ENCODE peak calls at places on chromosomes 5 and 9, in seven cellular contexts. L is pancreas, Q is astrocyte of the spinal cord, W is astrocyte, E is tibial artery, A is psoas muscle, G is breast epithelium. J is an unnamed sample.

GRCh38 chr9:15401266-15401665 is 21.4 kb upstream of the SNAPC3 start:
- DNase-seq in W (no peak), E (no peak), Q (peak), L (no peak), G (no peak), A (no peak), J (no peak)

GRCh38 chr5:171619196-171619595 is 166.4 kb upstream of the SMIM23 start:
- DNase-seq in L (no peak), A (no peak), W (no peak), E (no peak), G (no peak), Q (no peak), J (no peak)

GRCh38 chr5:127228540-127229184 is 61.9 kb upstream of the MEGF10 start:
- DNase-seq in A (no peak), G (no peak), E (no peak), Q (no peak), L (no peak), W (no peak), J (no peak)

GRCh38 chr9:81613002-81613750 is 76.2 kb downstream of the TLE1 start:
- DNase-seq in W (no peak), L (no peak), Q (peak), G (no peak), E (peak), A (peak), J (no peak)

GRCh38 chr9:37625262-37626147 is 25.2 kb upstream of the FRMPD1 start:
- DNase-seq in A (no peak), G (no peak), E (no peak), L (no peak), Q (no peak), W (no peak), J (no peak)

GRCh38 chr9:135612981-135613910 is 26.1 kb downstream of the GLT6D1 start:
- DNase-seq in L (no peak), G (peak), W (no peak), A (no peak), E (no peak), Q (no peak), J (no peak)

GRCh38 chr5:74063346-74063745 is 437.4 kb downstream of the ARHGEF28 start:
- DNase-seq in L (no peak), G (no peak), W (peak), A (no peak), E (no peak), Q (no peak), J (no peak)

GRCh38 chr9:68714416-68715180 is 9.6 kb downstream of the PIP5K1B start:
- DNase-seq in A (no peak), E (no peak), G (no peak), Q (no peak), W (no peak), L (no peak), J (no peak)

GRCh38 chr5:55925181-55925580 is 69.6 kb downstream of the IL6ST start:
- DNase-seq in W (no peak), G (no peak), E (no peak), Q (no peak), L (no peak), A (no peak), J (no peak)

GRCh38 chr9:97767891-97768290 is 70.8 kb upstream of the XPA start:
- DNase-seq in Q (no peak), L (no peak), W (no peak), G (no peak), A (no peak), E (no peak), J (no peak)

GRCh38 chr5:179413711-179414458 is 68.6 kb upstream of the ADAMTS2 start:
- DNase-seq in A (no peak), E (no peak), Q (no peak), G (no peak), L (no peak), W (no peak), J (no peak)

GRCh38 chr9:88651682-88652633 is 117.0 kb downstream of the NXNL2 start:
- DNase-seq in Q (peak), A (peak), L (peak), W (peak), E (peak), G (peak), J (no peak)

GRCh38 chr9:128231638-128232568 is 28.7 kb downstream of the DNM1 start:
- DNase-seq in L (no peak), G (no peak), Q (no peak), W (no peak), E (peak), A (peak), J (no peak)

GRCh38 chr5:114101153-114101552 is 260.7 kb upstream of the KCNN2 start:
- DNase-seq in Q (peak), A (no peak), L (peak), E (no peak), G (no peak), W (peak), J (peak)

GRCh38 chr5:59786271-59786805 is 107.2 kb downstream of the PDE4D start:
- DNase-seq in L (no peak), G (peak), E (no peak), W (peak), Q (peak), A (no peak), J (peak)

GRCh38 chr5:40962207-40962955 is 53.1 kb downstream of the C7 start:
- DNase-seq in W (no peak), E (no peak), L (no peak), Q (peak), A (no peak), G (no peak), J (no peak)

GRCh38 chr9:33778700-33779351 is 16.5 kb upstream of the PRSS3 start:
- DNase-seq in W (peak), G (no peak), E (peak), A (no peak), Q (peak), L (peak), J (no peak)

GRCh38 chr5:95822408-95823240 is at the start of gene GLRX:
- DNase-seq in W (peak), Q (peak), E (peak), G (peak), A (peak), L (peak), J (no peak)

GRCh38 chr9:123589666-123590239 is 233.8 kb downstream of the CRB2 start:
- DNase-seq in W (no peak), L (no peak), G (no peak), A (no peak), E (no peak), Q (no peak), J (no peak)

GRCh38 chr5:7376889-7377288 is 19.0 kb upstream of the ADCY2 start:
- DNase-seq in E (no peak), Q (no peak), A (no peak), W (no peak), G (no peak), L (no peak), J (no peak)

GRCh38 chr5:148791334-148791667 is 35.1 kb upstream of the ADRB2 start:
- DNase-seq in L (no peak), A (no peak), E (no peak), W (peak), G (no peak), Q (peak), J (no peak)

GRCh38 chr5:174140452-174140851 is 94.9 kb downstream of the NSG2 start:
- DNase-seq in G (no peak), W (no peak), Q (no peak), E (no peak), L (no peak), A (no peak), J (no peak)

GRCh38 chr9:129557192-129558036 is 63.5 kb downstream of the C9orf50 start:
- DNase-seq in L (peak), G (no peak), A (no peak), E (no peak), Q (peak), W (peak), J (peak)

GRCh38 chr5:178624626-178625546 is 2.0 kb downstream of the CLK4 start:
- DNase-seq in W (peak), L (no peak), E (no peak), G (no peak), Q (no peak), A (no peak), J (no peak)

GRCh38 chr9:22528485-22528884 is 81.9 kb downstream of the DMRTA1 start:
- DNase-seq in Q (peak), A (no peak), E (no peak), W (no peak), L (no peak), G (no peak), J (no peak)

GRCh38 chr9:127575875-127576778 is 36.0 kb upstream of the STXBP1 start:
- DNase-seq in E (no peak), W (no peak), L (no peak), A (no peak), Q (no peak), G (no peak), J (no peak)

GRCh38 chr9:75134495-75134894 is 46.2 kb downstream of the OSTF1 start:
- DNase-seq in G (no peak), A (no peak), L (no peak), Q (no peak), E (no peak), W (no peak), J (no peak)

GRCh38 chr9:98249774-98250173 is 5.7 kb downstream of the TBC1D2 start:
- DNase-seq in E (no peak), A (no peak), G (no peak), W (no peak), Q (no peak), L (no peak), J (no peak)

GRCh38 chr5:52743970-52744369 is 43.7 kb upstream of the ITGA1 start:
- DNase-seq in W (peak), G (no peak), E (no peak), L (no peak), Q (peak), A (no peak), J (peak)

GRCh38 chr9:38227061-38227540 is 158.1 kb upstream of the SHB start:
- DNase-seq in L (peak), E (no peak), Q (peak), W (peak), G (peak), A (no peak), J (peak)

GRCh38 chr5:74288448-74289109 is 351.9 kb downstream of the ENC1 start:
- DNase-seq in E (peak), W (no peak), G (no peak), L (no peak), A (peak), Q (peak), J (no peak)

GRCh38 chr9:103789686-103790085 is 304.4 kb upstream of the SMC2 start:
- DNase-seq in W (no peak), L (no peak), E (no peak), Q (peak), G (no peak), A (no peak), J (no peak)

GRCh38 chr9:127415158-127415557 is 9.0 kb upstream of the ZNF79 start:
- DNase-seq in W (no peak), A (no peak), G (no peak), L (no peak), Q (no peak), E (no peak), J (no peak)

GRCh38 chr9:132648283-132648682 is 21.5 kb downstream of the DDX31 start:
- DNase-seq in W (no peak), L (no peak), Q (no peak), E (no peak), G (no peak), A (no peak), J (no peak)
- H3K4me3 ChIP-seq in W (no peak), L (no peak), Q (no peak), E (no peak), G (no peak), A (no peak), J (no peak)

GRCh38 chr9:86354882-86355399 is 731 bp upstream of the TUT7 start:
- DNase-seq in G (no peak), Q (no peak), W (peak), L (no peak), A (no peak), E (no peak), J (no peak)
- TF ChIP-seq CTCF in G (no peak), Q (no peak), W (peak), L (no peak), A (no peak), E (peak), J (no peak)

GRCh38 chr5:135456238-135457099 is 4.3 kb upstream of the TIFAB start:
- DNase-seq in Q (peak), A (peak), G (peak), L (no peak), W (peak), E (peak), J (no peak)

GRCh38 chr5:135457424-135458071 is 5.4 kb upstream of the TIFAB start:
- DNase-seq in A (peak), G (no peak), Q (peak), W (peak), L (peak), E (no peak), J (no peak)

GRCh38 chr5:135458921-135459331 is 6.8 kb upstream of the TIFAB start:
- DNase-seq in L (no peak), G (no peak), Q (peak), A (no peak), W (peak), E (no peak), J (peak)

GRCh38 chr5:135460246-135461033 is 8.3 kb upstream of the TIFAB start:
- DNase-seq in L (no peak), G (no peak), E (no peak), W (no peak), Q (no peak), A (no peak), J (no peak)

DNA sequence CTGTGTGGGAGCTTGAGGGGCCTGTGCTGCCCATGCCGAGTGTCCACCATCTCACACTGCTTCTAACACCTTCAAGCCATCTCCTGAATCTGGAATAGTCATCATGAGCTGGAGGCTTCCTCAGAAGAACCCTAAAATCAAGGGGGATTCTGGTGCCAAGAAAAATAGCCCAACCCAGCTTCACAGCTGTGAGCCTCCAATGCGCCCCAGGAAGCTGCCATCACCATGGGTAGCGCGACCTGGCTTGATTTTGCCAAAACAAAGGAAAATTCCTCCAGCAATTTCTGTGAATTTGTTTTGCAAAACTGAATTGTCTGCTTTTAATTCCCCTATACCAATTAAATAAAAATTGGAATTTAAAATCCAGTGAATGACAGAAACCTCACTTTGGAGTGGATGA is 6.2 kb upstream of the TIFAB start:
- DNase-seq in E (no peak), W (no peak), G (no peak), A (no peak), Q (no peak), L (no peak), J (no peak)
- H3K4me3 ChIP-seq in E (no peak), W (no peak), G (no peak), A (no peak), Q (no peak), L (no peak), J (no peak)

DNA sequence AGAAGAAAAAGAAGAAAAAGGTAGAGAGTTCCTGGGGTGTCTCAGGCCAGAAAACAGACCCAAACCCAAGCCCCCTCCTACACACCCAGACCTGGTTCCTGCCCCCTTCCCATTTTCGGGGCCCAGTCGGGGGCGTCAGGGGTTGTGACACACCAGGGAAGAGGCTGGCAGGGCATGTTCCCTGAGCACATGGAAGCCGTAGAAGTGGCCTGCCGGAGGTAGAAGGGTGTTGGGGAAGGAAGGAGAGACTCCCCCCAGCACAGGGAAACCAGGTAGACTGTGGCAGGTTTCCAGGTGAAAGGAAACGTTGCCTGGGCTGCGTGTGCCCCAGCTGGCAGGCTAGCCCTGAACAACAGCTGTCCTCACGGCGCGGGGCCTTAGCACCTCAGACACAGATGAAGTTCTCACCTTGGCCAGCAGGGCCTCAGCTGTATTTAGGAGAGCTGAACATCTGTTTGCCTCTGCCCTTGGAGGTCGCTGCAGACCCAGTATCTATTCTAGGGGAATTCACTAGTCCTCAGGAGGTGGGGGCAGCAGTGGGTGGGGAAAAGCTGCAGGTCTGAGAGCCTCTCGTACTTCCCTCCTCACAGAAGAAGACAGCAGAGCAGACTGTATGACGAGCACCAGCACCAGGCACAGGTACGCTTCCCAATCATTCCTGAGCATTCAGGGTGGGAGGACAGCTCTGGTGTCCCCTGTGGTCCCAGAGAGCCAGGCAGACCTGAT is 14.1 kb downstream of the CD74 start:
- DNase-seq in Q (no peak), L (no peak), W (no peak), G (no peak), E (no peak), A (no peak), J (no peak)
- TF ChIP-seq CTCF in Q (peak), L (peak), W (peak), G (no peak), E (peak), A (peak), J (peak)

GRCh38 chr9:6644346-6645152 is 980 bp downstream of the GLDC start:
- DNase-seq in A (no peak), W (no peak), L (no peak), G (no peak), E (no peak), Q (peak), J (no peak)
- H3K4me3 ChIP-seq in A (peak), W (peak), L (no peak), G (peak), E (peak), Q (peak), J (peak)

GRCh38 chr9:114167591-114168091 is 12.3 kb downstream of the COL27A1 start:
- DNase-seq in G (no peak), L (no peak), Q (no peak), E (no peak), W (no peak), A (no peak), J (no peak)
- TF ChIP-seq CTCF in G (no peak), L (no peak), Q (no peak), E (no peak), W (no peak), A (no peak), J (no peak)